ENCODE peak calls at places on chromosomes 16 and 17, in five cellular contexts. L is SK-N-SH, C is GM12878, S is K562, G is HepG2. Z is an unnamed sample.

GRCh38 chr17:44024271-44024663 is 9.5 kb upstream of the TMEM101 start:
- DNase-seq in L (peak; percentile 68), C (no peak), S (no peak), G (no peak), Z (no peak)

GRCh38 chr16:56866955-56867830 is 2.2 kb downstream of the SLC12A3 start:
- DNase-seq in L (peak; percentile 69), C (no peak), S (peak; percentile 45), G (peak; percentile 70), Z (peak; percentile 39)

GRCh38 chr16:30113031-30113710 is at the start of gene GDPD3:
- DNase-seq in L (no peak), C (no peak), S (peak; percentile 76), G (peak; percentile 39), Z (no peak)

GRCh38 chr16:1458336-1458976 is 14.1 kb upstream of the CCDC154 start:
- DNase-seq in L (no peak), C (no peak), S (no peak), G (no peak), Z (no peak)

GRCh38 chr17:1055751-1056645 is 59.1 kb downstream of the TIMM22 start:
- DNase-seq in L (peak; percentile 90), C (no peak), S (peak; percentile 71), G (peak; percentile 47), Z (no peak)

GRCh38 chr16:48082516-48082915 is 73.3 kb downstream of the ABCC12 start:
- DNase-seq in L (no peak), C (no peak), S (no peak), G (no peak), Z (no peak)

GRCh38 chr17:41190328-41190727 is 641 bp downstream of the KRTAP9-1 start:
- DNase-seq in L (no peak), C (no peak), S (no peak), G (no peak), Z (no peak)

GRCh38 chr17:61338000-61338864 is 61.4 kb upstream of the TBX2 start:
- DNase-seq in L (no peak), C (no peak), S (no peak), G (peak; percentile 50), Z (no peak)

GRCh38 chr17:34811561-34811960 is 149.7 kb downstream of the CCT6B start:
- DNase-seq in L (no peak), C (no peak), S (no peak), G (no peak), Z (no peak)

GRCh38 chr17:61403846-61404701 is 4.4 kb downstream of the TBX2 start:
- DNase-seq in L (no peak), C (no peak), S (no peak), G (no peak), Z (no peak)

GRCh38 chr17:41689497-41690299 is 1.0 kb downstream of the EIF1 start:
- DNase-seq in L (peak; percentile 43), C (no peak), S (no peak), G (peak; percentile 69), Z (peak; percentile 66)

GRCh38 chr16:50272111-50272571 is 5.8 kb downstream of the ADCY7 start:
- DNase-seq in L (no peak), C (no peak), S (no peak), G (no peak), Z (no peak)

GRCh38 chr16:361341-361871 is 8.9 kb upstream of the AXIN1 start:
- DNase-seq in L (no peak), C (no peak), S (no peak), G (no peak), Z (no peak)

DNA sequence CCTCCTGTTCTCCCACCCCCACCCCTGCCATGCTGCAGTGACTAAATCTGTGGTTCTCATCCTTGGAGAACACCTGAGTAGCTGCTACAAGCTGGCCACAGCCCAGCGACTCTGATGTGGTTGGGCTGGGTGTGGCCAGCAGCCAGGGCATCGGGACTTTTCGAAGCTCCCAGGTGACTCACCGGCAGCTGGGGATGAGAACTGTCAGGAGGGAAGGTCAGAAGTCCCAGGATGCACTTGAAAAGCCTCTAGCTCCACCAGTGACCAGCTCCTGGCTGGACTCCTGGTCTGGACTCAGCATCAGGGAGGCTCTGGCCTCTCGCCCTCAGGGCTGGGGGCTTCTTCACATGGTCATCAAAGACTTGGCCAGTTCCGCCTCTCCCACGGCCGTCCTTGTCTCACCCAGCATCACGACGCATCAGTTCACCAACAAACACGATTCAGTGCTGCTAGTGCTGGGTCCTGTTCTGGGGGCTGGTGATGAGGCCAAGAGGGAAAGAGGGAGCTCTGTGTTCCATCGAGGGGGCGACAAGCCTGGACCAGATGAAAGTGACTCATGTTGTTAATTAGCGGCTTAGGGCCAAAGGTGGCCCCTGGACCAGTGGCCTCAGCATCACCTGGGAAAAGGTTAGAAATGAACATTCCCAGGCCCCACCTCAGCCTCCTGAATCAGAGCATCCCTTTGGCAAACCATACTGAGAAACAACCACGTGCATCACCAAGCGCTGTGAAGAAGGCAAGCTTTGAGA is 3.9 kb upstream of the C17orf99 start:
- DNase-seq in L (no peak), C (no peak), S (peak; percentile 30), G (peak; percentile 65), Z (no peak)
- TF ChIP-seq GABPA in L (no peak), C (no peak), S (no peak), G (no peak), Z (no peak)

DNA sequence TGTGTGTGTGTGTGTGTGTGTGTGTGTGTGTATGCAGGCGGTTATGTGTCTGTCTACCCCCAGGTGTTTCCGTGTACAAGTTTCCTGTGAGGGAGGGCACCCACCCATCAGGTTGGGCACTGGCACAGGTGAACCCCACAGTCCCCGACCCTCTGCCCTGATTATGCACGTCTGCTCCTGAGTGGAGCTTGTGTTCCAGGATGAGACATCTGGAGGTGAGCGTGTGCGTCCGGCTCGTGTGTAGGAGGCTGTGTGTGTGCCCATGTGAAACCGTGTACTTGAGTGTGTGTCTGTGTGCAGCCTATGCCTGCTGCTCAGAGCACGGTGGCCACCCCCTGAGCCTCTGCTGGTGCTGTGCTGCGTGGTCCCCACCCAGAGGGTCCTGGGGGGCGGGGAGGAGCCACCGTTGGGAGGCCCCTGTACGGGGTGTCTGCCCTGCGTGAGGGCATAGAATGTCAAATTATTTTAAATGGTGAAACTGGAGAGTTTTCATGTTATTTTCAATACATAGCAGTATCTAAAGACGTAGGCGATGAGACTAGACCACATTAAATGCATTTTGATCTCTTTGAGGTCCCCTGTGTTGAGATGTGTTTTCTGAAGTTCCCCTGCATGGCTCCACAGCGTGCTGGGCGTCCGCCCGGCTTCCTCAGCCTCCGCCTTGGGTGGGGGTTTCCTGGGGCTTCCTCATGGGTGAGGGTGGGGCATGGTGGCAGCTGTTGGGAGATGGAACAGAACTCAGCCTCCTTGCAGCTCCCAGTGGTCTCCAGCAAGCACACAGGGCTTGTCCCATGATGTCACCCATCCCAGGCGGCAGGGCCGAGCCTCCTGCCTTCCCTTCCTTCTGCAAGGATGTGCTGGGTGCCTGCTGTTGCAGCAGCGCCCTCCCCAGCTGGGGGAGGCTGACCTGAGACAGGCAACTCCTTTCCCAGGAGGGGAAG is 43.4 kb downstream of the KCNJ12 start:
- DNase-seq in L (no peak), C (no peak), S (no peak), G (no peak), Z (no peak)
- TF ChIP-seq GABPA in L (no peak), C (no peak), S (no peak), G (no peak), Z (no peak)

GRCh38 chr17:2863204-2863603 is 67.0 kb downstream of the RAP1GAP2 start:
- DNase-seq in L (no peak), C (no peak), S (no peak), G (no peak), Z (no peak)

GRCh38 chr17:2856727-2857126 is 60.5 kb downstream of the RAP1GAP2 start:
- DNase-seq in L (no peak), C (no peak), S (no peak), G (peak; percentile 49), Z (no peak)

GRCh38 chr17:2860045-2860444 is 63.8 kb downstream of the RAP1GAP2 start:
- DNase-seq in L (no peak), C (no peak), S (no peak), G (no peak), Z (no peak)

GRCh38 chr17:2862197-2862596 is 66.0 kb downstream of the RAP1GAP2 start:
- DNase-seq in L (no peak), C (no peak), S (no peak), G (no peak), Z (no peak)

DNA sequence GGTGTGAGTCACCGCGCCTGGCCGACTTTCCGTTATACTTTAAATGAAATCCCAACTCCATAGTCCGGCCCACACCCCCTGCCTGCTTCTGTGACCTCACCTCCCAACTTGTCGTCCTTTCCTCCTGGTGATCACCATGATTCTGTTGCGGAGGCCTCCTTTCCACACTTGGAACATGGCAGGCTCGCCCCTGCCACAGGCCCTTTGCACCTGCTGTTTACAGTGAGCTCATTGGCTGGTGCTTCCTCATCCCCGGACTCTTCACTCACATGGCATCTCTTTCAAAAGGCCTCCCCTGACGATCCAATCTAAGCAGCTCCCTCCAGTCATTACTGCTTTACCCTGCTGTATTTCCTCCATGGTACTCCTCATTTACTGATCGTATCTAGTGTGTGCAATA is 64.6 kb downstream of the RAP1GAP2 start:
- DNase-seq in L (no peak), C (no peak), S (no peak), G (no peak), Z (no peak)
- TF ChIP-seq GABPA in L (no peak), C (no peak), S (no peak), G (no peak), Z (no peak)

DNA sequence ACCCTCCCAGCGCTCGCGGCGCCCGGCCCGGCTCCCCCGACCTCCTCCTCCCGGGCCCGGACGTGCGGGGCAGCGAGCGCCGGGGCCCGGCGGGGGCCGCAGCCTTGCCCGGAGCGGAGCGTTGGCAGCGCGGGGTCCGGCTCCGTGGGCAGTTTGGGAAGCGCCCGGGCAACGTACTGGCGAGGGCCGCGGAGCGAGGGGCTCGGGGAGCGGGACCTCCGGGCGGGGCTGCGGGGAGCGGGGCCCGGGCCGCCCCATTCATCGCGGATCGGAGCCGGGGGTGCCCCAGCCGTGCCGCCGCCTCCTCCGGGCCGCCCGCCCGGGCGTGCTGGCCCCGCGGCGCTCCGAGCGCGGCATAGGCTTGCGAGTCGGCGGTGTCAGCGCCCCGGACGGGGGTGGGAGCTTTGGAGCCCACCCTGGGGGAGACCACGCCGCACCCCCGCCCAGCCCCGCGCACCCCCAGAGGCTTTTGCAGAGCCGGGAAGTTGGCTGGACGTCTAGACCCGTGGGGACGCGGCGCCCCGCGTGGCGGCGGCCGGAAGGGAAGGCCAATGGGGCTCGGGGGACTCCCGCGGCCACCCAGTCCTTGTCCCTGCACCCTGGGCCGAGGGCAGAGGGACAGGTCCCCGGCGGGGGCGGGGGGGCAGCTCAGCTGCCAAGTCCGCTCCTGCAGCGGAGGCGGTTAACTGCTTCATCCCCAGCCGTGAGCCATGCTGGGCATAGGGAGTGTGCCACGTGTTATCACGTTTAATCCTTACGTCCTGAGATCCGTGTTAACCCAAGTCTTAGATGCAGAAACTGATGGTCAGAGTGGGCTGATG is 852 bp downstream of the ZNF469 start:
- DNase-seq in L (peak; percentile 92), C (no peak), S (peak; percentile 46), G (no peak), Z (no peak)
- TF ChIP-seq GABPA in L (no peak), C (no peak), S (no peak), G (no peak), Z (no peak)